ENCODE peak calls at places on chromosomes 11 and 22, in ten cellular contexts. Q, O, N, X, G, P, M, R, T and K are unnamed samples. For H3K9me3, the result is how much of the 10 kb centered on the place peaks cover.

GRCh38 chr11:12448131-12448939 is 71.0 kb downstream of the PARVA start:
- DNase-seq in Q (no peak), O (no peak), N (no peak), X (no peak), G (no peak), P (no peak), M (no peak), R (no peak), T (no peak), K (no peak)

GRCh38 chr11:64880240-64881001 is 2.0 kb upstream of the EHD1 start:
- DNase-seq in Q (no peak), O (no peak), N (no peak), X (peak), G (no peak), P (no peak), M (no peak), R (no peak), T (no peak), K (no peak)

GRCh38 chr11:34439521-34440258 is 956 bp downstream of the CAT start:
- DNase-seq in Q (no peak), O (no peak), N (no peak), X (no peak), G (no peak), P (no peak), M (no peak), R (no peak), T (no peak), K (peak)

GRCh38 chr11:72975778-72976520 is 161.7 kb downstream of the ATG16L2 start:
- DNase-seq in Q (peak), O (no peak), N (no peak), X (no peak), G (no peak), P (no peak), M (no peak), R (no peak), T (no peak), K (peak)

GRCh38 chr11:41935795-41936194 is 476.3 kb upstream of the LRRC4C start:
- DNase-seq in Q (no peak), O (no peak), N (no peak), X (no peak), G (no peak), P (no peak), M (no peak), R (no peak), T (no peak), K (no peak)

GRCh38 chr22:47121791-47122190 is 359.3 kb downstream of the TBC1D22A start:
- DNase-seq in Q (no peak), O (no peak), N (no peak), X (peak), G (no peak), P (no peak), M (no peak), R (no peak), T (no peak), K (no peak)

GRCh38 chr11:58286249-58286648 is 18.2 kb upstream of the OR10W1 start:
- DNase-seq in Q (peak), O (peak), N (peak), X (no peak), G (no peak), P (peak), M (no peak), R (no peak), T (peak), K (peak)

GRCh38 chr11:13271060-13271693 is 6.4 kb upstream of the BMAL1 start:
- DNase-seq in Q (no peak), O (no peak), N (no peak), X (no peak), G (no peak), P (no peak), M (no peak), R (no peak), T (no peak), K (no peak)

GRCh38 chr11:71331631-71332030 is 79.3 kb upstream of the SHANK2 start:
- DNase-seq in Q (no peak), O (no peak), N (no peak), X (no peak), G (no peak), P (no peak), M (no peak), R (no peak), T (no peak), K (no peak)

GRCh38 chr22:32317524-32317923 is 40.1 kb upstream of the RFPL3 start:
- DNase-seq in Q (no peak), O (no peak), N (no peak), X (no peak), G (no peak), P (no peak), M (no peak), R (no peak), T (no peak), K (no peak)

GRCh38 chr22:48553119-48553518 is 1274.6 kb downstream of the BRD1 start:
- DNase-seq in Q (no peak), O (no peak), N (no peak), X (peak), G (no peak), P (no peak), M (no peak), R (no peak), T (no peak), K (no peak)
- H3K9me3 ChIP-seq in Q (under half), O (under half), N (under half), X (under half), G (under half), P (under half), M (under half), R (under half), T (under half), K (under half)

DNA sequence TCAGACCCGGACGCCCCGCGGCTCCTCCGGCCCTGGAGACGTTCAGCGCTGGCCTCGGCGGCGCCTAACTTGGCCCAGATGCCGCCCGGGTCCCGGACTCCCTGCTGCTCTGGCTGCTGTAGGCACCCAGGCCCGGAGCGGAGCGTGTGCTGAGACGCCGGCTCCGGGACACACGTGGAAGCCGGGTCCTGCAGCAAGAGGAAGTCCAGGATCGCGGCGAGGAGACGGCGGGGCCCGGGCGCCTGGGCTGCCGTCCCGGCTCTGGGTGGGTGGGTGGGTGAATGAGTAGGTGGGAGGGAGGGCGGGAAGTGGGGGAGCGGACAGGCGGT is 223 bp downstream of the WT1 start:
- DNase-seq in Q (no peak), O (no peak), N (peak), X (peak), G (no peak), P (no peak), M (no peak), R (no peak), T (no peak), K (no peak)
- H3K9me3 ChIP-seq in Q (under half), O (under half), N (under half), X (under half), G (under half), P (under half), M (under half), R (under half), T (under half), K (under half)

DNA sequence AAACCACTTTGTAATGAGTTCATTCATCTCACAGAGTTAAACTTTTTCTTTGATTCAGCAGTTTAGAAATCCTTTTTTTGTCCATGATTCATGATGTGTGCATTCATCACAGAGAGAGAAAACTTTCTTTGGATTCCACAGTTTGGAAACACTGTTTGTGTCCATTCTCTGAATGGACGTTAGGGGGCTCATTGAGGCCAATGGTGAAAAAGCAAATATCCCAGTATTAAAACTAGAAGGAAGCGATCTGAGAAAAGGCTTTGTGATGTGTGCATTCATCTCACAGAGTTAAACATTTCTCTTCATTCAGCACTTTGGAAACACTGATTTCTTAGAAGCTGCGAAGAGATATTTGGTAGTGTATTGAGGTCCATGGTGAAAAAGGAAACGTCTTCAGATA is 155.6 kb upstream of the TRIM48 start:
- DNase-seq in Q (no peak), O (no peak), N (peak), X (no peak), G (no peak), P (no peak), M (no peak), R (no peak), T (no peak), K (no peak)
- H3K9me3 ChIP-seq in Q (under half), O (under half), N (under half), X (under half), G (half or more), P (under half), M (under half), R (under half), T (under half), K (half or more)

GRCh38 chr22:49721211-49721763 is 106.4 kb downstream of the BRD1 start:
- DNase-seq in Q (no peak), O (no peak), N (no peak), X (no peak), G (no peak), P (no peak), M (no peak), R (no peak), T (no peak), K (no peak)
- H3K9me3 ChIP-seq in Q (under half), O (under half), N (under half), X (under half), G (under half), P (under half), M (under half), R (under half), T (under half), K (under half)

DNA sequence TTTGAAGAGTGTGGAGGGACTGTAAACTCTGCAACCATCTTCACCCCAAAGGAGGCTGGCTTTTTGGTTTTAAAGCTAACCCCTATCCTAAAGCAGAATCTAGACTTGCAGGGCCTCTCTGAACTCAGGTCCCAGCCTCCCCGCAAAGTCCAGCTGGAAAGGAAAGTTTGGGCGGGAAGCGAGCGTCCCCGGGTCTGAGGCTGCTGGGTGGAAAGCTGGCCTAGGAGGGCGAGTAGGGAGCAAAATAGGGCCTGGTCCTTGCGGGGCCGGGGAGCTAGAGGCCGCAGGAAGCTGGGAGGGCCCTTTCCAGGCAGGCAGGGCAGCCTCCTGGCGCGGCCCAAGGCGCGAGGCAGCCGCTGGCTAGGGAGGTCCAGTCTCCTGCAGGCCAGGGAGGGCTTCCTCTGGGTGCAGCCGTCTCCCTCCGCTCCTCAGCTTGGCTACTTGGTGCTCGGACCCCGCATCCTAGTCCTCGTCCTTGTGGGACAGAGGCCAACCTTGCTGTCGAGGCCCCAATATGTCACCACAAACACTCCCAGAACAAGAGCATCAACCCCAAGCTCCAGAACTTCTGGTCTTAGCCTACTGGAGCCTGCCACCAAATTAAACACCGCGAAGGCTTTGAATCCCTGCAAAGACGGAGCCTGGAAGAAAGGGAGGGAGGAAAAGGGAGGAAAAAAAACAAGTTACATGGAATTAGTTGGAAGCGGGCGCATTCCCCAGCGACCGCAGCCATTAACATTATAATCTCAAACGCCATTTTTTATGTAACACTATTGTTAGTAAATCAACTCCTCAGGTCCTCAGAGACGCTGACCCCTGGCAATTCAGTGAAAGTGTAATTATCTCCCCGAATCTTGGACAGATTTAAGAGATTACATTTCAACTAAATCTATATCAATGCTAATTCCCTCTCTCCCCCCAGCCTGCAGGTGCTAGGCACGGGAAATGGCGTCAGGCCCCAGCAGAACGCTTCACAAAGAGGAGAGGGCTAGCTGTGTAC is 12.6 kb upstream of the PAX6 start:
- DNase-seq in Q (no peak), O (no peak), N (no peak), X (no peak), G (no peak), P (peak), M (no peak), R (no peak), T (no peak), K (no peak)
- H3K9me3 ChIP-seq in Q (under half), O (under half), N (under half), X (under half), G (under half), P (under half), M (under half), R (under half), T (under half), K (under half)

DNA sequence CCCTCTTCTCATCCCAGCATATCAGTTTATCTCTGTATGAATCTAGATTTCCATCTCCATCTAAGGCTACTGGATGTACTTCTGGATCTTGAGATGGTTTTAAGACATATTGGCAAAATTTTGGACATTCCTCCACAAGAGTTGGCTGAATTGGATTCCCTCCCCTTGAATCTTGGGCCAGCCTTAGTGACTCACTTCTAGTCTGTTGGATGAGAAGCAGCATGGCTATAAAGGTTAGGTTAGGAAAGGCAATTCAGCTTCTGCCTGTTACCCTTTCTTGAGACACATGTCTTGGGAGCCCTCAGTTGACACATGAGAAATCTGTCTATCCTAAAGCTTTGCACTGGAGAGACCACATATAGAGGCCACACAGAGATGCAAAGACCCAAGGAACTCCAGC is 73.0 kb upstream of the PGR start:
- DNase-seq in Q (no peak), O (no peak), N (no peak), X (no peak), G (no peak), P (no peak), M (no peak), R (no peak), T (no peak), K (no peak)
- H3K9me3 ChIP-seq in Q (under half), O (under half), N (under half), X (under half), G (under half), P (under half), M (under half), R (under half), T (under half), K (under half)

GRCh38 chr11:2459796-2460531 is 15.2 kb downstream of the KCNQ1 start:
- DNase-seq in Q (no peak), O (no peak), N (no peak), X (no peak), G (no peak), P (no peak), M (no peak), R (no peak), T (no peak), K (no peak)

GRCh38 chr11:2460540-2461252 is 15.9 kb downstream of the KCNQ1 start:
- DNase-seq in Q (no peak), O (no peak), N (no peak), X (no peak), G (peak), P (no peak), M (no peak), R (no peak), T (no peak), K (no peak)

GRCh38 chr11:2458321-2458720 is 13.5 kb downstream of the KCNQ1 start:
- DNase-seq in Q (no peak), O (no peak), N (no peak), X (no peak), G (no peak), P (no peak), M (no peak), R (no peak), T (no peak), K (no peak)

GRCh38 chr11:2461253-2462091 is 16.7 kb downstream of the KCNQ1 start:
- DNase-seq in Q (no peak), O (peak), N (no peak), X (no peak), G (peak), P (no peak), M (no peak), R (no peak), T (no peak), K (no peak)

DNA sequence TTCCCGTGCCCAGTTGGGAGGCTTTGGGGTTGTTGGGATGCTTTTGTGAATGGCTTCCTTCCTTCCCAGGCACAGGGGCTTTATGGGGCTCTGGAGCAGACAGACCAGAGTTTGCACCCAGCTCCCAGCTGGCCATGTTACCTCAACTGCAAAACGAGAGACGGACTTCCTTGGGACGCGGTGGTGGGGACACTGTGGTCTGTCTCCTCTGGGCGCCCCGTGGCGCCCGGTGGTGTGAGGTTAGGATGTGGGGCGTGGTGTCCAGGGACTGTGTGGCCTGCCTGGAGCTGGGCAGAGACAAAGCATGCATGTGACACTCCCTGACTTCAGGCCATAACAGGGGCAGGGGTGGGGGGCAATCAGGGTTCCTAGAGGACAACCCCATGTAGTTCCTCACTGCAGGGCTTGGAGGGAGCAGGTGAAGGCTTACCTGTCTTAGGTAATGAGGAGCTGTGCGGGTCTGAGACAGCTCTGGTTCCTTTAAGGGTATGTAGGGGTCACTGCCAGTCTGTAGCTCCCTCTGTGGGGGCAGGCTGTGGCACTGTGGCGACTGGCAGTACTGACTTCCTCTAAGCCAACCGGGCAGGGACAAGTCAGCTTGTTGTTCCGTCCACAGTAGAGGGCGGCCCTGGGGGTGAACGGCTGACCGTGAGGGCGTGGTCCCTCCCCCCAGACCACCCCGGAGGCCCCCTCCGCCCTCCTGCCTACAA is 14.4 kb downstream of the KCNQ1 start:
- DNase-seq in Q (no peak), O (no peak), N (no peak), X (no peak), G (no peak), P (peak), M (no peak), R (no peak), T (no peak), K (no peak)
- H3K9me3 ChIP-seq in Q (under half), O (under half), N (under half), X (under half), G (under half), P (under half), M (under half), R (under half), T (under half), K (under half)